ENCODE peak calls at places on chromosome 4, in six cellular contexts. One of them, this sample, is unnamed.

GRCh38 chr4:8760561-8760960 is 111.1 kb downstream of the HMX1 start:
- DNase-seq in kidney tubule cell: no peak
- DNase-seq in SIG-M5: no peak
- DNase-seq in left colon: no peak
- DNase-seq in naive thymus-derived CD4-positive, alpha-beta T cell: no peak
- DNase-seq in GM13977: no peak
- DNase-seq in this sample: no peak

GRCh38 chr4:2396781-2397368 is 21.6 kb downstream of the ZFYVE28 start:
- DNase-seq in kidney tubule cell: no peak
- DNase-seq in SIG-M5: no peak
- DNase-seq in left colon: no peak
- DNase-seq in naive thymus-derived CD4-positive, alpha-beta T cell: no peak
- DNase-seq in GM13977: no peak
- DNase-seq in this sample: no peak

GRCh38 chr4:4995103-4995761 is 24.0 kb downstream of the CYTL1 start:
- DNase-seq in kidney tubule cell: peak
- DNase-seq in SIG-M5: no peak
- DNase-seq in left colon: peak
- DNase-seq in naive thymus-derived CD4-positive, alpha-beta T cell: no peak
- DNase-seq in GM13977: peak
- DNase-seq in this sample: no peak

GRCh38 chr4:1113311-1114009 is at the start of gene RNF212:
- DNase-seq in kidney tubule cell: peak
- DNase-seq in SIG-M5: no peak
- DNase-seq in left colon: peak
- DNase-seq in naive thymus-derived CD4-positive, alpha-beta T cell: peak
- DNase-seq in GM13977: no peak
- DNase-seq in this sample: no peak

GRCh38 chr4:186651181-186651603 is 72.5 kb downstream of the FAT1 start:
- DNase-seq in kidney tubule cell: no peak
- DNase-seq in SIG-M5: no peak
- DNase-seq in left colon: no peak
- DNase-seq in naive thymus-derived CD4-positive, alpha-beta T cell: no peak
- DNase-seq in GM13977: no peak
- DNase-seq in this sample: no peak

GRCh38 chr4:170137466-170137865 is 47.7 kb upstream of the AADAT start:
- DNase-seq in kidney tubule cell: no peak
- DNase-seq in SIG-M5: no peak
- DNase-seq in left colon: no peak
- DNase-seq in naive thymus-derived CD4-positive, alpha-beta T cell: no peak
- DNase-seq in GM13977: no peak
- DNase-seq in this sample: no peak

GRCh38 chr4:99759988-99760387 is 56.6 kb upstream of the DAPP1 start:
- DNase-seq in kidney tubule cell: no peak
- DNase-seq in SIG-M5: no peak
- DNase-seq in left colon: no peak
- DNase-seq in naive thymus-derived CD4-positive, alpha-beta T cell: no peak
- DNase-seq in GM13977: no peak
- DNase-seq in this sample: no peak

GRCh38 chr4:19748470-19748869 is 503.2 kb upstream of the SLIT2 start:
- DNase-seq in kidney tubule cell: no peak
- DNase-seq in SIG-M5: no peak
- DNase-seq in left colon: peak
- DNase-seq in naive thymus-derived CD4-positive, alpha-beta T cell: no peak
- DNase-seq in GM13977: no peak
- DNase-seq in this sample: no peak

GRCh38 chr4:10806993-10807645 is 122.6 kb upstream of the CLNK start:
- DNase-seq in kidney tubule cell: no peak
- DNase-seq in SIG-M5: no peak
- DNase-seq in left colon: no peak
- DNase-seq in naive thymus-derived CD4-positive, alpha-beta T cell: no peak
- DNase-seq in GM13977: no peak
- DNase-seq in this sample: no peak

GRCh38 chr4:76420901-76421581 is at the start of gene CCDC158:
- DNase-seq in kidney tubule cell: peak
- DNase-seq in SIG-M5: no peak
- DNase-seq in left colon: peak
- DNase-seq in naive thymus-derived CD4-positive, alpha-beta T cell: no peak
- DNase-seq in GM13977: peak
- DNase-seq in this sample: no peak

GRCh38 chr4:158169931-158170690 is 2.7 kb downstream of the GASK1B start:
- DNase-seq in kidney tubule cell: peak
- DNase-seq in SIG-M5: no peak
- DNase-seq in left colon: no peak
- DNase-seq in naive thymus-derived CD4-positive, alpha-beta T cell: no peak
- DNase-seq in GM13977: no peak
- DNase-seq in this sample: no peak

GRCh38 chr4:76821661-76822060 is 76.3 kb downstream of the SOWAHB start:
- DNase-seq in kidney tubule cell: no peak
- DNase-seq in SIG-M5: no peak
- DNase-seq in left colon: no peak
- DNase-seq in naive thymus-derived CD4-positive, alpha-beta T cell: no peak
- DNase-seq in GM13977: no peak
- DNase-seq in this sample: no peak

GRCh38 chr4:17468638-17469221 is 43.2 kb downstream of the QDPR start:
- DNase-seq in kidney tubule cell: peak
- DNase-seq in SIG-M5: no peak
- DNase-seq in left colon: no peak
- DNase-seq in naive thymus-derived CD4-positive, alpha-beta T cell: no peak
- DNase-seq in GM13977: no peak
- DNase-seq in this sample: no peak

GRCh38 chr4:97215426-97215825 is 927.9 kb downstream of the STPG2 start:
- DNase-seq in kidney tubule cell: no peak
- DNase-seq in SIG-M5: no peak
- DNase-seq in left colon: no peak
- DNase-seq in naive thymus-derived CD4-positive, alpha-beta T cell: no peak
- DNase-seq in GM13977: no peak
- DNase-seq in this sample: no peak

GRCh38 chr4:138494931-138495330 is 252.8 kb upstream of the SLC7A11 start:
- DNase-seq in kidney tubule cell: peak
- DNase-seq in SIG-M5: peak
- DNase-seq in left colon: peak
- DNase-seq in naive thymus-derived CD4-positive, alpha-beta T cell: no peak
- DNase-seq in GM13977: no peak
- DNase-seq in this sample: peak

GRCh38 chr4:106315476-106315967 is 487 bp downstream of the TBCK start:
- DNase-seq in kidney tubule cell: peak
- DNase-seq in SIG-M5: no peak
- DNase-seq in left colon: no peak
- DNase-seq in naive thymus-derived CD4-positive, alpha-beta T cell: no peak
- DNase-seq in GM13977: no peak
- DNase-seq in this sample: peak

GRCh38 chr4:105715692-105716278 is 7.2 kb downstream of the GSTCD start:
- DNase-seq in kidney tubule cell: peak
- DNase-seq in SIG-M5: no peak
- DNase-seq in left colon: no peak
- DNase-seq in naive thymus-derived CD4-positive, alpha-beta T cell: peak
- DNase-seq in GM13977: no peak
- DNase-seq in this sample: peak

GRCh38 chr4:13484749-13485345 is 707 bp upstream of the RAB28 start:
- DNase-seq in kidney tubule cell: peak
- DNase-seq in SIG-M5: no peak
- DNase-seq in left colon: no peak
- DNase-seq in naive thymus-derived CD4-positive, alpha-beta T cell: no peak
- DNase-seq in GM13977: no peak
- DNase-seq in this sample: no peak

GRCh38 chr4:73220815-73221214 is 37.8 kb downstream of the ANKRD17 start:
- DNase-seq in kidney tubule cell: no peak
- DNase-seq in SIG-M5: no peak
- DNase-seq in left colon: no peak
- DNase-seq in naive thymus-derived CD4-positive, alpha-beta T cell: no peak
- DNase-seq in GM13977: no peak
- DNase-seq in this sample: no peak

GRCh38 chr4:5784960-5785611 is 74.1 kb downstream of the EVC start:
- DNase-seq in kidney tubule cell: no peak
- DNase-seq in SIG-M5: no peak
- DNase-seq in left colon: no peak
- DNase-seq in naive thymus-derived CD4-positive, alpha-beta T cell: no peak
- DNase-seq in GM13977: no peak
- DNase-seq in this sample: no peak

GRCh38 chr4:164807611-164808010 is 53.7 kb downstream of the SMIM31 start:
- DNase-seq in kidney tubule cell: peak
- DNase-seq in SIG-M5: no peak
- DNase-seq in left colon: no peak
- DNase-seq in naive thymus-derived CD4-positive, alpha-beta T cell: no peak
- DNase-seq in GM13977: no peak
- DNase-seq in this sample: no peak

GRCh38 chr4:88225216-88226107 is 58.9 kb downstream of the PPM1K start:
- DNase-seq in kidney tubule cell: no peak
- DNase-seq in SIG-M5: no peak
- DNase-seq in left colon: no peak
- DNase-seq in naive thymus-derived CD4-positive, alpha-beta T cell: no peak
- DNase-seq in GM13977: no peak
- DNase-seq in this sample: no peak

GRCh38 chr4:146795721-146796120 is 149.9 kb downstream of the TTC29 start:
- DNase-seq in kidney tubule cell: no peak
- DNase-seq in SIG-M5: no peak
- DNase-seq in left colon: no peak
- DNase-seq in naive thymus-derived CD4-positive, alpha-beta T cell: no peak
- DNase-seq in GM13977: no peak
- DNase-seq in this sample: no peak

GRCh38 chr4:101911616-101912015 is 121.1 kb downstream of the BANK1 start:
- DNase-seq in kidney tubule cell: no peak
- DNase-seq in SIG-M5: no peak
- DNase-seq in left colon: no peak
- DNase-seq in naive thymus-derived CD4-positive, alpha-beta T cell: no peak
- DNase-seq in GM13977: no peak
- DNase-seq in this sample: no peak

GRCh38 chr4:15976456-15977096 is 13.6 kb upstream of the FGFBP2 start:
- DNase-seq in kidney tubule cell: no peak
- DNase-seq in SIG-M5: no peak
- DNase-seq in left colon: no peak
- DNase-seq in naive thymus-derived CD4-positive, alpha-beta T cell: no peak
- DNase-seq in GM13977: no peak
- DNase-seq in this sample: no peak

GRCh38 chr4:39476181-39476873 is 17.5 kb downstream of the LIAS start:
- DNase-seq in kidney tubule cell: no peak
- DNase-seq in SIG-M5: no peak
- DNase-seq in left colon: no peak
- DNase-seq in naive thymus-derived CD4-positive, alpha-beta T cell: no peak
- DNase-seq in GM13977: no peak
- DNase-seq in this sample: no peak

GRCh38 chr4:153542835-153543234 is 76.7 kb downstream of the TMEM131L start:
- DNase-seq in kidney tubule cell: no peak
- DNase-seq in SIG-M5: no peak
- DNase-seq in left colon: no peak
- DNase-seq in naive thymus-derived CD4-positive, alpha-beta T cell: no peak
- DNase-seq in GM13977: no peak
- DNase-seq in this sample: no peak

GRCh38 chr4:55733874-55734437 is 85.6 kb upstream of the EXOC1L start:
- DNase-seq in kidney tubule cell: peak
- DNase-seq in SIG-M5: no peak
- DNase-seq in left colon: peak
- DNase-seq in naive thymus-derived CD4-positive, alpha-beta T cell: no peak
- DNase-seq in GM13977: no peak
- DNase-seq in this sample: no peak

GRCh38 chr4:88897180-88897579 is 159.8 kb downstream of the FAM13A start:
- DNase-seq in kidney tubule cell: peak
- DNase-seq in SIG-M5: no peak
- DNase-seq in left colon: no peak
- DNase-seq in naive thymus-derived CD4-positive, alpha-beta T cell: no peak
- DNase-seq in GM13977: no peak
- DNase-seq in this sample: no peak

GRCh38 chr4:99815597-99816011 is 1.0 kb upstream of the DAPP1 start:
- DNase-seq in kidney tubule cell: peak
- DNase-seq in SIG-M5: no peak
- DNase-seq in left colon: peak
- DNase-seq in naive thymus-derived CD4-positive, alpha-beta T cell: no peak
- DNase-seq in GM13977: no peak
- DNase-seq in this sample: no peak